ENCODE peak calls at places on chromosomes 11 and 22, in nine cellular contexts. E, H, V, N, G, B, T, F and R are unnamed samples.

GRCh38 chr22:29751139-29751538 is 15.7 kb downstream of the ZMAT5 start:
- DNase-seq in E (peak; percentile 50), H (peak; percentile 24), V (no peak), N (peak; percentile 12), G (no peak), B (no peak), T (no peak), F (no peak), R (no peak)

GRCh38 chr11:29260939-29261705 is 755.7 kb downstream of the KCNA4 start:
- DNase-seq in E (no peak), H (peak; percentile 86), V (no peak), N (peak; percentile 74), G (no peak), B (peak; percentile 80), T (peak; percentile 76), F (no peak), R (no peak)

GRCh38 chr22:18947905-18948304 is 11.8 kb upstream of the PRODH start:
- DNase-seq in E (no peak), H (no peak), V (peak; percentile 49), N (no peak), G (no peak), B (no peak), T (no peak), F (no peak), R (no peak)

GRCh38 chr11:6404341-6405038 is 14.2 kb downstream of the SMPD1 start:
- DNase-seq in E (no peak), H (peak; percentile 70), V (no peak), N (peak; percentile 52), G (no peak), B (no peak), T (no peak), F (no peak), R (no peak)

GRCh38 chr11:74377689-74378088 is 20.5 kb downstream of the PGM2L1 start:
- DNase-seq in E (no peak), H (no peak), V (no peak), N (no peak), G (no peak), B (no peak), T (no peak), F (no peak), R (no peak)

GRCh38 chr11:76410771-76411423 is 29.8 kb downstream of the GVQW3 start:
- DNase-seq in E (no peak), H (no peak), V (no peak), N (no peak), G (no peak), B (no peak), T (no peak), F (peak; percentile 37), R (no peak)

GRCh38 chr11:132257861-132258260 is 887.4 kb downstream of the NTM start:
- DNase-seq in E (no peak), H (no peak), V (no peak), N (no peak), G (no peak), B (no peak), T (no peak), F (no peak), R (no peak)

GRCh38 chr22:40727607-40728325 is 48.5 kb downstream of the MCHR1 start:
- DNase-seq in E (no peak), H (no peak), V (no peak), N (no peak), G (no peak), B (no peak), T (no peak), F (no peak), R (no peak)

GRCh38 chr22:30611197-30611596 is 4.2 kb downstream of the TCN2 start:
- DNase-seq in E (no peak), H (peak; percentile 26), V (no peak), N (no peak), G (no peak), B (no peak), T (no peak), F (no peak), R (no peak)

GRCh38 chr11:70731670-70732492 is 333.6 kb downstream of the CTTN start:
- DNase-seq in E (no peak), H (no peak), V (no peak), N (no peak), G (no peak), B (no peak), T (no peak), F (no peak), R (no peak)

GRCh38 chr11:73866095-73866579 is 10.5 kb downstream of the COA4 start:
- DNase-seq in E (no peak), H (peak; percentile 69), V (no peak), N (peak; percentile 68), G (no peak), B (no peak), T (no peak), F (no peak), R (no peak)

GRCh38 chr11:46338636-46338987 is 8.7 kb upstream of the DGKZ start:
- DNase-seq in E (no peak), H (peak; percentile 26), V (no peak), N (no peak), G (no peak), B (peak; percentile 88), T (no peak), F (no peak), R (no peak)

GRCh38 chr11:62917906-62918502 is 3.2 kb downstream of the CHRM1 start:
- DNase-seq in E (no peak), H (no peak), V (no peak), N (no peak), G (no peak), B (peak; percentile 30), T (no peak), F (no peak), R (no peak)

DNA sequence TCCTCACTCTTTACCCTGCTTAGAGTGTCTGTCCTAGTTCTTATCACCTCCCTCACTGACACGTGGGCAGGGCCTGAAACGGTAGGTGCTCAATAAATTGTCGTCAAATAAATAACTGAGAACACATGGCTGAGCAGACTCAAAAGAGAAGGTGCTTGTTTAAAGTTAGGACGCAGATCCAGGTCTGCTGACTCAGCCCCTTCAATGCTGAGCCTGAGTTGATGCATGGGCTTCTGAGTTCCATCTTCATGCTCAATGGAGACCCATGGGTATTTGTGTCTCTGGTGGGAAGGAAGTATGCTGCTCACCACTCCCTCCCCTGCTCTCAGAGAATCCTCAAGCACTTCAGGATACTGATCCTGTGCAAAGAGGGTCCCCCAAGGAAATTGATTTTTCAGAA is 67.5 kb downstream of the FLI1 start:
- DNase-seq in E (no peak), H (no peak), V (no peak), N (no peak), G (no peak), B (no peak), T (no peak), F (no peak), R (no peak)
- H2AFZ ChIP-seq in E (no peak overlapping the region), H (no peak overlapping the region), V (no peak overlapping the region), N (no peak overlapping the region), G (no peak overlapping the region), B (no peak overlapping the region), T (no peak overlapping the region), F (no peak overlapping the region), R (no peak overlapping the region)

GRCh38 chr22:35533365-35534029 is 7.1 kb upstream of the RASD2 start:
- DNase-seq in E (no peak), H (no peak), V (no peak), N (no peak), G (no peak), B (no peak), T (no peak), F (no peak), R (no peak)
- H3K27me3 ChIP-seq in E (no peaks in the 10 kb centered on the region), H (no peaks in the 10 kb centered on the region), V (no peaks in the 10 kb centered on the region), N (peaks cover 2% of the 10 kb centered on the region), G (peaks cover 16% of the 10 kb centered on the region), B (no peaks in the 10 kb centered on the region), T (no peaks in the 10 kb centered on the region), F (no peaks in the 10 kb centered on the region), R (no peaks in the 10 kb centered on the region)

GRCh38 chr11:117817213-117818035 is 7.1 kb downstream of the FXYD2 start:
- DNase-seq in E (peak; percentile 86), H (peak; percentile 65), V (peak; percentile 90), N (peak; percentile 55), G (peak; percentile 84), B (peak; percentile 54), T (peak; percentile 63), F (peak; percentile 97), R (peak; percentile 76)

GRCh38 chr11:117815262-117815803 is 9.2 kb downstream of the FXYD2 start:
- DNase-seq in E (peak; percentile 61), H (no peak), V (no peak), N (no peak), G (no peak), B (no peak), T (no peak), F (no peak), R (peak; percentile 79)

GRCh38 chr11:117814766-117815261 is 9.7 kb downstream of the FXYD2 start:
- DNase-seq in E (peak; percentile 91), H (no peak), V (no peak), N (peak; percentile 48), G (no peak), B (no peak), T (no peak), F (no peak), R (peak; percentile 68)

GRCh38 chr11:117816846-117817212 is 7.7 kb downstream of the FXYD2 start:
- DNase-seq in E (peak; percentile 24), H (no peak), V (no peak), N (no peak), G (no peak), B (no peak), T (no peak), F (no peak), R (no peak)

GRCh38 chr11:117816151-117816741 is 8.3 kb downstream of the FXYD2 start:
- DNase-seq in E (no peak), H (peak; percentile 30), V (peak; percentile 70), N (peak; percentile 63), G (peak; percentile 62), B (peak; percentile 65), T (no peak), F (no peak), R (no peak)
- H2AFZ ChIP-seq in E (no peak overlapping the region), H (peak overlapping the region; percentile 79), V (no peak overlapping the region), N (peak overlapping the region; percentile 49), G (peak overlapping the region; percentile 79), B (no peak overlapping the region), T (peak overlapping the region; percentile 56), F (no peak overlapping the region), R (no peak overlapping the region)

GRCh38 chr22:38698407-38699094 is 2.2 kb downstream of the JOSD1 start:
- DNase-seq in E (no peak), H (no peak), V (no peak), N (no peak), G (no peak), B (no peak), T (no peak), F (no peak), R (no peak)
- H3K27me3 ChIP-seq in E (no peaks in the 10 kb centered on the region), H (no peaks in the 10 kb centered on the region), V (no peaks in the 10 kb centered on the region), N (no peaks in the 10 kb centered on the region), G (no peaks in the 10 kb centered on the region), B (no peaks in the 10 kb centered on the region), T (no peaks in the 10 kb centered on the region), F (no peaks in the 10 kb centered on the region), R (no peaks in the 10 kb centered on the region)

DNA sequence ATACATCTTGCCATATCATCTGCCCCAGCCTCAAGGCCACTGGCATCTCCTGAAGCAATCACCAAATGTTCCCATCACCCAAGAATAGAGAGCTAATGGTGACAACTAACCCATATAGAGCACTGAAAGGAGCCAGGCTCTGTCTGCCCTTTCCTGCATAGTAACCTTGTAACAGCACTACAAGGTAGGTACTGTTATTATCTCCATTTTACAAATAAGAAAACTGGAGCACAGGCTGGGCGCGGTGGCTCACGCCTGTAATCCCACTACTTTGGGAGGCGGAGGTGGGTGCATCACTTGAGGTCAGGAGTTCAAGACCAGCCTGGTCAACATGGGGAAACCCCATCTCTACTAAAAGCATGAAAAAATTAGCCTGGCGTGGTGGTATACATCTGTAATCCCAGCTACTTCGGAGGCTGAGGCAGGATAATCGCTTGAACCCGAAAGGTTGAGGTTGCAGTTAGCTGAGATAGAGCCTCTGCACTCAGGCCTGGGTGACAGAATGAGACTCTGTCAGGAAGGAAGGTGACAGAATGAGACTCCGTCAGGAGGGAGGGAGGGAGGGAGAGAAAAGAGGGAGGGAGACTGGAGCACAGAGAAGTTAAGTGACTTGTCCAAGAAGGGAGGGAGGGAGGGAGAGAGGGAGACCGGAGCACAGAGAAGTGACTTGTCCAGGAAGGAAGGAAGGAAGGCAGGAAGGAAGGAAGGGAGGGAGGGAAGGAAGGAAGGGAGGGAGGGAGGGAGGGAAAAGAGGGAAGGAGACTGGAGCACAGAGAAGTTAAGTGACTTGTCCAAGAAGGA is 2.2 kb downstream of the SLC35F2 start:
- DNase-seq in E (no peak), H (no peak), V (peak; percentile 42), N (no peak), G (no peak), B (no peak), T (peak; percentile 33), F (no peak), R (no peak)
- H2AFZ ChIP-seq in E (no peak overlapping the region), H (no peak overlapping the region), V (no peak overlapping the region), N (peak overlapping the region; percentile 46), G (no peak overlapping the region), B (no peak overlapping the region), T (no peak overlapping the region), F (no peak overlapping the region), R (no peak overlapping the region)